ENCODE peak calls at places on chromosomes 4 and X, in eight cellular contexts. One of them, this sample, is unnamed.
A peak's percentile ranks its signal among the peaks of the same experiment; 100 is the strongest.

GRCh38 chr4:125316781-125317525 is 2.2 kb downstream of the FAT4 start:
- DNase-seq in KG1: no peak
- DNase-seq in activated CD8-positive, alpha-beta memory T cell treated with anti-CD3 and anti-CD28 coated beads, Interleukin-2, amount 50 U/mL, for 4 hours: no peak
- DNase-seq in HCT116: no peak
- DNase-seq in endothelial cell: peak; percentile 26
- DNase-seq in activated CD4-positive, alpha-beta T cell treated with anti-CD3 and anti-CD28 coated beads, Interleukin-2, amount 50 U/mL, for 24 hours: no peak
- DNase-seq in CD8-positive, alpha-beta memory T cell: no peak
- DNase-seq in GM04503: no peak
- DNase-seq in this sample: peak; percentile 74

GRCh38 chrX:141320801-141321200 is 78.5 kb upstream of the SPANXC start:
- DNase-seq in CD8-positive, alpha-beta memory T cell: no peak
- DNase-seq in HCT116: no peak
- DNase-seq in endothelial cell: no peak
- DNase-seq in activated CD4-positive, alpha-beta T cell treated with anti-CD3 and anti-CD28 coated beads, Interleukin-2, amount 50 U/mL, for 24 hours: no peak
- DNase-seq in KG1: no peak
- DNase-seq in GM04503: no peak
- DNase-seq in activated CD8-positive, alpha-beta memory T cell treated with anti-CD3 and anti-CD28 coated beads, Interleukin-2, amount 50 U/mL, for 4 hours: no peak
- DNase-seq in this sample: no peak

GRCh38 chr4:83170952-83171399 is 56.4 kb upstream of the PLAC8 start:
- DNase-seq in CD8-positive, alpha-beta memory T cell: no peak
- DNase-seq in endothelial cell: no peak
- DNase-seq in GM04503: no peak
- DNase-seq in activated CD8-positive, alpha-beta memory T cell treated with anti-CD3 and anti-CD28 coated beads, Interleukin-2, amount 50 U/mL, for 4 hours: no peak
- DNase-seq in HCT116: no peak
- DNase-seq in activated CD4-positive, alpha-beta T cell treated with anti-CD3 and anti-CD28 coated beads, Interleukin-2, amount 50 U/mL, for 24 hours: no peak
- DNase-seq in KG1: no peak
- DNase-seq in this sample: no peak

GRCh38 chrX:56726609-56727008 is 2.4 kb upstream of the NBDY start:
- DNase-seq in KG1: peak; percentile 2
- DNase-seq in activated CD8-positive, alpha-beta memory T cell treated with anti-CD3 and anti-CD28 coated beads, Interleukin-2, amount 50 U/mL, for 4 hours: no peak
- DNase-seq in activated CD4-positive, alpha-beta T cell treated with anti-CD3 and anti-CD28 coated beads, Interleukin-2, amount 50 U/mL, for 24 hours: no peak
- DNase-seq in endothelial cell: no peak
- DNase-seq in CD8-positive, alpha-beta memory T cell: peak; percentile 1
- DNase-seq in HCT116: no peak
- DNase-seq in GM04503: no peak
- DNase-seq in this sample: peak; percentile 67

GRCh38 chr4:2806392-2807355 is 13.8 kb downstream of the SH3BP2 start:
- DNase-seq in CD8-positive, alpha-beta memory T cell: no peak
- DNase-seq in HCT116: no peak
- DNase-seq in GM04503: no peak
- DNase-seq in endothelial cell: no peak
- DNase-seq in activated CD4-positive, alpha-beta T cell treated with anti-CD3 and anti-CD28 coated beads, Interleukin-2, amount 50 U/mL, for 24 hours: no peak
- DNase-seq in activated CD8-positive, alpha-beta memory T cell treated with anti-CD3 and anti-CD28 coated beads, Interleukin-2, amount 50 U/mL, for 4 hours: no peak
- DNase-seq in KG1: no peak
- DNase-seq in this sample: peak; percentile 80

GRCh38 chrX:149010899-149011224 is 494.2 kb downstream of the IDS start:
- DNase-seq in GM04503: no peak
- DNase-seq in activated CD4-positive, alpha-beta T cell treated with anti-CD3 and anti-CD28 coated beads, Interleukin-2, amount 50 U/mL, for 24 hours: no peak
- DNase-seq in endothelial cell: no peak
- DNase-seq in CD8-positive, alpha-beta memory T cell: no peak
- DNase-seq in KG1: no peak
- DNase-seq in activated CD8-positive, alpha-beta memory T cell treated with anti-CD3 and anti-CD28 coated beads, Interleukin-2, amount 50 U/mL, for 4 hours: no peak
- DNase-seq in HCT116: no peak
- DNase-seq in this sample: no peak

GRCh38 chr4:138702471-138702870 is 313.1 kb upstream of the NOCT start:
- DNase-seq in HCT116: no peak
- DNase-seq in KG1: no peak
- DNase-seq in activated CD4-positive, alpha-beta T cell treated with anti-CD3 and anti-CD28 coated beads, Interleukin-2, amount 50 U/mL, for 24 hours: no peak
- DNase-seq in activated CD8-positive, alpha-beta memory T cell treated with anti-CD3 and anti-CD28 coated beads, Interleukin-2, amount 50 U/mL, for 4 hours: no peak
- DNase-seq in CD8-positive, alpha-beta memory T cell: no peak
- DNase-seq in endothelial cell: no peak
- DNase-seq in GM04503: no peak
- DNase-seq in this sample: no peak

GRCh38 chr4:56692576-56692975 is 11.5 kb upstream of the HOPX start:
- DNase-seq in CD8-positive, alpha-beta memory T cell: no peak
- DNase-seq in HCT116: no peak
- DNase-seq in GM04503: no peak
- DNase-seq in activated CD4-positive, alpha-beta T cell treated with anti-CD3 and anti-CD28 coated beads, Interleukin-2, amount 50 U/mL, for 24 hours: no peak
- DNase-seq in KG1: no peak
- DNase-seq in endothelial cell: no peak
- DNase-seq in activated CD8-positive, alpha-beta memory T cell treated with anti-CD3 and anti-CD28 coated beads, Interleukin-2, amount 50 U/mL, for 4 hours: no peak
- DNase-seq in this sample: no peak

GRCh38 chrX:129139837-129140679 is 383.2 kb downstream of the SMARCA1 start:
- DNase-seq in CD8-positive, alpha-beta memory T cell: no peak
- DNase-seq in GM04503: no peak
- DNase-seq in endothelial cell: no peak
- DNase-seq in HCT116: no peak
- DNase-seq in activated CD4-positive, alpha-beta T cell treated with anti-CD3 and anti-CD28 coated beads, Interleukin-2, amount 50 U/mL, for 24 hours: no peak
- DNase-seq in activated CD8-positive, alpha-beta memory T cell treated with anti-CD3 and anti-CD28 coated beads, Interleukin-2, amount 50 U/mL, for 4 hours: no peak
- DNase-seq in KG1: no peak
- DNase-seq in this sample: no peak

GRCh38 chr4:183628189-183628588 is 30.8 kb downstream of the RWDD4 start:
- DNase-seq in endothelial cell: no peak
- DNase-seq in CD8-positive, alpha-beta memory T cell: no peak
- DNase-seq in activated CD8-positive, alpha-beta memory T cell treated with anti-CD3 and anti-CD28 coated beads, Interleukin-2, amount 50 U/mL, for 4 hours: no peak
- DNase-seq in GM04503: no peak
- DNase-seq in activated CD4-positive, alpha-beta T cell treated with anti-CD3 and anti-CD28 coated beads, Interleukin-2, amount 50 U/mL, for 24 hours: no peak
- DNase-seq in KG1: no peak
- DNase-seq in HCT116: no peak
- DNase-seq in this sample: no peak

GRCh38 chrX:1106478-1107210 is 105.8 kb downstream of the CRLF2 start:
- DNase-seq in KG1: no peak
- DNase-seq in CD8-positive, alpha-beta memory T cell: no peak
- DNase-seq in activated CD4-positive, alpha-beta T cell treated with anti-CD3 and anti-CD28 coated beads, Interleukin-2, amount 50 U/mL, for 24 hours: no peak
- DNase-seq in activated CD8-positive, alpha-beta memory T cell treated with anti-CD3 and anti-CD28 coated beads, Interleukin-2, amount 50 U/mL, for 4 hours: no peak
- DNase-seq in HCT116: no peak
- DNase-seq in endothelial cell: no peak
- DNase-seq in GM04503: no peak
- DNase-seq in this sample: no peak

GRCh38 chr4:159410076-159410777 is 307.3 kb downstream of the RAPGEF2 start:
- DNase-seq in HCT116: no peak
- DNase-seq in activated CD4-positive, alpha-beta T cell treated with anti-CD3 and anti-CD28 coated beads, Interleukin-2, amount 50 U/mL, for 24 hours: no peak
- DNase-seq in GM04503: no peak
- DNase-seq in KG1: no peak
- DNase-seq in endothelial cell: no peak
- DNase-seq in CD8-positive, alpha-beta memory T cell: no peak
- DNase-seq in activated CD8-positive, alpha-beta memory T cell treated with anti-CD3 and anti-CD28 coated beads, Interleukin-2, amount 50 U/mL, for 4 hours: no peak
- DNase-seq in this sample: peak; percentile 26

GRCh38 chr4:20493761-20494353 is 206.4 kb upstream of the PACRGL start:
- DNase-seq in KG1: no peak
- DNase-seq in CD8-positive, alpha-beta memory T cell: no peak
- DNase-seq in HCT116: no peak
- DNase-seq in activated CD8-positive, alpha-beta memory T cell treated with anti-CD3 and anti-CD28 coated beads, Interleukin-2, amount 50 U/mL, for 4 hours: no peak
- DNase-seq in endothelial cell: no peak
- DNase-seq in GM04503: peak; percentile 39
- DNase-seq in activated CD4-positive, alpha-beta T cell treated with anti-CD3 and anti-CD28 coated beads, Interleukin-2, amount 50 U/mL, for 24 hours: no peak
- DNase-seq in this sample: peak; percentile 72

GRCh38 chrX:69229436-69229835 is 64.2 kb upstream of the PJA1 start:
- DNase-seq in GM04503: peak; percentile 47
- DNase-seq in activated CD4-positive, alpha-beta T cell treated with anti-CD3 and anti-CD28 coated beads, Interleukin-2, amount 50 U/mL, for 24 hours: no peak
- DNase-seq in activated CD8-positive, alpha-beta memory T cell treated with anti-CD3 and anti-CD28 coated beads, Interleukin-2, amount 50 U/mL, for 4 hours: no peak
- DNase-seq in endothelial cell: no peak
- DNase-seq in CD8-positive, alpha-beta memory T cell: no peak
- DNase-seq in HCT116: no peak
- DNase-seq in KG1: no peak
- DNase-seq in this sample: peak; percentile 79

GRCh38 chr4:174365018-174365587 is 81.4 kb downstream of the CEP44 start:
- DNase-seq in activated CD8-positive, alpha-beta memory T cell treated with anti-CD3 and anti-CD28 coated beads, Interleukin-2, amount 50 U/mL, for 4 hours: no peak
- DNase-seq in GM04503: no peak
- DNase-seq in KG1: no peak
- DNase-seq in HCT116: peak; percentile 26
- DNase-seq in endothelial cell: peak; percentile 41
- DNase-seq in CD8-positive, alpha-beta memory T cell: no peak
- DNase-seq in activated CD4-positive, alpha-beta T cell treated with anti-CD3 and anti-CD28 coated beads, Interleukin-2, amount 50 U/mL, for 24 hours: no peak
- DNase-seq in this sample: peak; percentile 64

GRCh38 chrX:109622270-109622669 is 2.7 kb downstream of the KCNE5 start:
- DNase-seq in KG1: no peak
- DNase-seq in activated CD4-positive, alpha-beta T cell treated with anti-CD3 and anti-CD28 coated beads, Interleukin-2, amount 50 U/mL, for 24 hours: no peak
- DNase-seq in activated CD8-positive, alpha-beta memory T cell treated with anti-CD3 and anti-CD28 coated beads, Interleukin-2, amount 50 U/mL, for 4 hours: no peak
- DNase-seq in HCT116: no peak
- DNase-seq in CD8-positive, alpha-beta memory T cell: no peak
- DNase-seq in GM04503: no peak
- DNase-seq in endothelial cell: no peak
- DNase-seq in this sample: no peak

GRCh38 chrX:72306851-72307645 is 1.3 kb upstream of the CITED1 start:
- DNase-seq in endothelial cell: peak; percentile 44
- DNase-seq in GM04503: peak; percentile 11
- DNase-seq in HCT116: peak; percentile 22
- DNase-seq in activated CD4-positive, alpha-beta T cell treated with anti-CD3 and anti-CD28 coated beads, Interleukin-2, amount 50 U/mL, for 24 hours: peak; percentile 4
- DNase-seq in KG1: no peak
- DNase-seq in CD8-positive, alpha-beta memory T cell: peak; percentile 10
- DNase-seq in activated CD8-positive, alpha-beta memory T cell treated with anti-CD3 and anti-CD28 coated beads, Interleukin-2, amount 50 U/mL, for 4 hours: no peak
- DNase-seq in this sample: peak; percentile 72

GRCh38 chr4:137510866-137511265 is 21.4 kb downstream of the PCDH18 start:
- DNase-seq in GM04503: peak; percentile 95
- DNase-seq in activated CD8-positive, alpha-beta memory T cell treated with anti-CD3 and anti-CD28 coated beads, Interleukin-2, amount 50 U/mL, for 4 hours: no peak
- DNase-seq in HCT116: peak; percentile 62
- DNase-seq in KG1: no peak
- DNase-seq in activated CD4-positive, alpha-beta T cell treated with anti-CD3 and anti-CD28 coated beads, Interleukin-2, amount 50 U/mL, for 24 hours: no peak
- DNase-seq in CD8-positive, alpha-beta memory T cell: no peak
- DNase-seq in endothelial cell: no peak
- DNase-seq in this sample: peak; percentile 95

GRCh38 chr4:128862608-128863313 is 53.3 kb downstream of the JADE1 start:
- DNase-seq in activated CD4-positive, alpha-beta T cell treated with anti-CD3 and anti-CD28 coated beads, Interleukin-2, amount 50 U/mL, for 24 hours: peak; percentile 43
- DNase-seq in endothelial cell: peak; percentile 26
- DNase-seq in GM04503: no peak
- DNase-seq in KG1: no peak
- DNase-seq in CD8-positive, alpha-beta memory T cell: peak; percentile 24
- DNase-seq in HCT116: no peak
- DNase-seq in activated CD8-positive, alpha-beta memory T cell treated with anti-CD3 and anti-CD28 coated beads, Interleukin-2, amount 50 U/mL, for 4 hours: peak; percentile 39
- DNase-seq in this sample: no peak

GRCh38 chr4:156999175-156999517 is 27.5 kb upstream of the PDGFC start:
- DNase-seq in CD8-positive, alpha-beta memory T cell: no peak
- DNase-seq in GM04503: peak; percentile 96
- DNase-seq in HCT116: peak; percentile 87
- DNase-seq in KG1: no peak
- DNase-seq in endothelial cell: no peak
- DNase-seq in activated CD4-positive, alpha-beta T cell treated with anti-CD3 and anti-CD28 coated beads, Interleukin-2, amount 50 U/mL, for 24 hours: no peak
- DNase-seq in activated CD8-positive, alpha-beta memory T cell treated with anti-CD3 and anti-CD28 coated beads, Interleukin-2, amount 50 U/mL, for 4 hours: no peak
- DNase-seq in this sample: peak; percentile 88

GRCh38 chrX:42237956-42238355 is 314.6 kb upstream of the CASK start:
- DNase-seq in endothelial cell: no peak
- DNase-seq in activated CD8-positive, alpha-beta memory T cell treated with anti-CD3 and anti-CD28 coated beads, Interleukin-2, amount 50 U/mL, for 4 hours: no peak
- DNase-seq in HCT116: no peak
- DNase-seq in KG1: no peak
- DNase-seq in CD8-positive, alpha-beta memory T cell: no peak
- DNase-seq in GM04503: no peak
- DNase-seq in activated CD4-positive, alpha-beta T cell treated with anti-CD3 and anti-CD28 coated beads, Interleukin-2, amount 50 U/mL, for 24 hours: no peak
- DNase-seq in this sample: no peak

GRCh38 chr4:25330905-25331816 is 18.6 kb downstream of the ZCCHC4 start:
- DNase-seq in activated CD4-positive, alpha-beta T cell treated with anti-CD3 and anti-CD28 coated beads, Interleukin-2, amount 50 U/mL, for 24 hours: no peak
- DNase-seq in GM04503: no peak
- DNase-seq in endothelial cell: no peak
- DNase-seq in HCT116: no peak
- DNase-seq in CD8-positive, alpha-beta memory T cell: no peak
- DNase-seq in activated CD8-positive, alpha-beta memory T cell treated with anti-CD3 and anti-CD28 coated beads, Interleukin-2, amount 50 U/mL, for 4 hours: no peak
- DNase-seq in KG1: no peak
- DNase-seq in this sample: no peak

GRCh38 chr4:139890810-139891209 is 225.2 kb downstream of the MGST2 start:
- DNase-seq in CD8-positive, alpha-beta memory T cell: no peak
- DNase-seq in activated CD4-positive, alpha-beta T cell treated with anti-CD3 and anti-CD28 coated beads, Interleukin-2, amount 50 U/mL, for 24 hours: no peak
- DNase-seq in HCT116: no peak
- DNase-seq in KG1: no peak
- DNase-seq in endothelial cell: no peak
- DNase-seq in activated CD8-positive, alpha-beta memory T cell treated with anti-CD3 and anti-CD28 coated beads, Interleukin-2, amount 50 U/mL, for 4 hours: no peak
- DNase-seq in GM04503: peak; percentile 34
- DNase-seq in this sample: peak; percentile 85

GRCh38 chr4:15577508-15577907 is 77.6 kb downstream of the FBXL5 start:
- DNase-seq in CD8-positive, alpha-beta memory T cell: no peak
- DNase-seq in GM04503: peak; percentile 11
- DNase-seq in activated CD8-positive, alpha-beta memory T cell treated with anti-CD3 and anti-CD28 coated beads, Interleukin-2, amount 50 U/mL, for 4 hours: no peak
- DNase-seq in HCT116: no peak
- DNase-seq in KG1: no peak
- DNase-seq in activated CD4-positive, alpha-beta T cell treated with anti-CD3 and anti-CD28 coated beads, Interleukin-2, amount 50 U/mL, for 24 hours: no peak
- DNase-seq in endothelial cell: no peak
- DNase-seq in this sample: peak; percentile 54

GRCh38 chr4:13168326-13168725 is 315.8 kb downstream of the RAB28 start:
- DNase-seq in CD8-positive, alpha-beta memory T cell: no peak
- DNase-seq in activated CD4-positive, alpha-beta T cell treated with anti-CD3 and anti-CD28 coated beads, Interleukin-2, amount 50 U/mL, for 24 hours: no peak
- DNase-seq in endothelial cell: no peak
- DNase-seq in HCT116: no peak
- DNase-seq in KG1: no peak
- DNase-seq in GM04503: no peak
- DNase-seq in activated CD8-positive, alpha-beta memory T cell treated with anti-CD3 and anti-CD28 coated beads, Interleukin-2, amount 50 U/mL, for 4 hours: no peak
- DNase-seq in this sample: no peak

GRCh38 chr4:129545599-129546278 is 449.8 kb downstream of the C4orf33 start:
- DNase-seq in CD8-positive, alpha-beta memory T cell: no peak
- DNase-seq in activated CD8-positive, alpha-beta memory T cell treated with anti-CD3 and anti-CD28 coated beads, Interleukin-2, amount 50 U/mL, for 4 hours: no peak
- DNase-seq in activated CD4-positive, alpha-beta T cell treated with anti-CD3 and anti-CD28 coated beads, Interleukin-2, amount 50 U/mL, for 24 hours: no peak
- DNase-seq in HCT116: no peak
- DNase-seq in endothelial cell: no peak
- DNase-seq in KG1: no peak
- DNase-seq in GM04503: no peak
- DNase-seq in this sample: no peak

GRCh38 chrX:11528623-11529022 is 137.1 kb downstream of the ARHGAP6 start:
- DNase-seq in KG1: no peak
- DNase-seq in activated CD8-positive, alpha-beta memory T cell treated with anti-CD3 and anti-CD28 coated beads, Interleukin-2, amount 50 U/mL, for 4 hours: no peak
- DNase-seq in activated CD4-positive, alpha-beta T cell treated with anti-CD3 and anti-CD28 coated beads, Interleukin-2, amount 50 U/mL, for 24 hours: no peak
- DNase-seq in HCT116: no peak
- DNase-seq in CD8-positive, alpha-beta memory T cell: no peak
- DNase-seq in endothelial cell: no peak
- DNase-seq in GM04503: no peak
- DNase-seq in this sample: no peak

GRCh38 chr4:142696334-142697122 is 149.6 kb downstream of the INPP4B start:
- DNase-seq in GM04503: no peak
- DNase-seq in activated CD8-positive, alpha-beta memory T cell treated with anti-CD3 and anti-CD28 coated beads, Interleukin-2, amount 50 U/mL, for 4 hours: no peak
- DNase-seq in CD8-positive, alpha-beta memory T cell: no peak
- DNase-seq in KG1: peak; percentile 41
- DNase-seq in HCT116: no peak
- DNase-seq in activated CD4-positive, alpha-beta T cell treated with anti-CD3 and anti-CD28 coated beads, Interleukin-2, amount 50 U/mL, for 24 hours: no peak
- DNase-seq in endothelial cell: no peak
- DNase-seq in this sample: peak; percentile 15

GRCh38 chr4:99811850-99812249 is 4.8 kb upstream of the DAPP1 start:
- DNase-seq in activated CD8-positive, alpha-beta memory T cell treated with anti-CD3 and anti-CD28 coated beads, Interleukin-2, amount 50 U/mL, for 4 hours: peak; percentile 29
- DNase-seq in activated CD4-positive, alpha-beta T cell treated with anti-CD3 and anti-CD28 coated beads, Interleukin-2, amount 50 U/mL, for 24 hours: peak; percentile 64
- DNase-seq in GM04503: no peak
- DNase-seq in endothelial cell: peak; percentile 28
- DNase-seq in KG1: peak; percentile 58
- DNase-seq in CD8-positive, alpha-beta memory T cell: peak; percentile 14
- DNase-seq in HCT116: peak; percentile 33
- DNase-seq in this sample: peak; percentile 52

GRCh38 chrX:38474543-38474942 is 86.8 kb upstream of the TSPAN7 start:
- DNase-seq in activated CD8-positive, alpha-beta memory T cell treated with anti-CD3 and anti-CD28 coated beads, Interleukin-2, amount 50 U/mL, for 4 hours: no peak
- DNase-seq in endothelial cell: no peak
- DNase-seq in KG1: no peak
- DNase-seq in HCT116: no peak
- DNase-seq in activated CD4-positive, alpha-beta T cell treated with anti-CD3 and anti-CD28 coated beads, Interleukin-2, amount 50 U/mL, for 24 hours: no peak
- DNase-seq in GM04503: no peak
- DNase-seq in CD8-positive, alpha-beta memory T cell: no peak
- DNase-seq in this sample: no peak

GRCh38 chr4:110106946-110107325 is 91.5 kb downstream of the ELOVL6 start:
- DNase-seq in CD8-positive, alpha-beta memory T cell: no peak
- DNase-seq in endothelial cell: no peak
- DNase-seq in activated CD8-positive, alpha-beta memory T cell treated with anti-CD3 and anti-CD28 coated beads, Interleukin-2, amount 50 U/mL, for 4 hours: no peak
- DNase-seq in KG1: no peak
- DNase-seq in activated CD4-positive, alpha-beta T cell treated with anti-CD3 and anti-CD28 coated beads, Interleukin-2, amount 50 U/mL, for 24 hours: no peak
- DNase-seq in GM04503: no peak
- DNase-seq in HCT116: no peak
- DNase-seq in this sample: peak; percentile 79